ENCODE peak calls at places on chromosomes 3 and 15, in five cellular contexts. D is stimulated activated CD4-positive, alpha-beta T cell treated with anti-CD3 and anti-CD28 coated beads, Interleukin-1b, Interleukin-23, amount 100 ng/mL, for 4 hours; O is GM10248; U is hippocampal formation; E is NCI-H524 treated with DMSO at 0.1 percent for 48 hours. L is an unnamed sample.

GRCh38 chr15:27260523-27260922 is 289.5 kb downstream of the GABRG3 start:
- DNase-seq in U (no peak), D (no peak), O (no peak), E (no peak), L (no peak)

GRCh38 chr3:46110701-46111493 is 83.6 kb upstream of the XCR1 start:
- DNase-seq in E (no peak), D (no peak), O (no peak), U (no peak), L (peak; percentile 16)

GRCh38 chr3:56119575-56120349 is 348.5 kb downstream of the ERC2 start:
- DNase-seq in E (no peak), U (no peak), O (no peak), D (no peak), L (no peak)

GRCh38 chr15:100726070-100726420 is 123.7 kb downstream of the ASB7 start:
- DNase-seq in E (no peak), D (no peak), U (no peak), O (peak; percentile 12), L (no peak)

GRCh38 chr15:66188464-66188863 is 65.1 kb downstream of the MEGF11 start:
- DNase-seq in O (no peak), U (no peak), E (peak; percentile 73), D (no peak), L (no peak)

GRCh38 chr15:29123171-29123570 is 146.5 kb downstream of the NSMCE3 start:
- DNase-seq in O (no peak), U (no peak), D (no peak), E (no peak), L (no peak)

GRCh38 chr15:48596841-48597240 is 48.7 kb downstream of the FBN1 start:
- DNase-seq in E (no peak), O (no peak), D (no peak), U (no peak), L (no peak)

GRCh38 chr15:88403461-88403860 is 63.7 kb downstream of the MRPL46 start:
- DNase-seq in O (no peak), D (no peak), E (no peak), U (no peak), L (no peak)

GRCh38 chr3:48402907-48403306 is 27.0 kb downstream of the PLXNB1 start:
- DNase-seq in D (no peak), U (no peak), O (no peak), E (no peak), L (no peak)

GRCh38 chr15:59649603-59650002 is 7.7 kb downstream of the GTF2A2 start:
- DNase-seq in D (no peak), E (no peak), O (no peak), U (no peak), L (no peak)

GRCh38 chr15:53869044-53869805 is 109.0 kb upstream of the UNC13C start:
- DNase-seq in U (no peak), D (no peak), O (no peak), E (no peak), L (no peak)

GRCh38 chr15:34682673-34683072 is 72.1 kb downstream of the GJD2 start:
- DNase-seq in D (no peak), E (no peak), O (no peak), U (no peak), L (no peak)

GRCh38 chr3:146187334-146187950 is 26.5 kb upstream of the PLOD2 start:
- DNase-seq in U (peak; percentile 73), D (no peak), E (peak; percentile 61), O (no peak), L (no peak)

GRCh38 chr3:143507735-143508580 is 340.3 kb downstream of the SLC9A9 start:
- DNase-seq in D (no peak), U (no peak), O (no peak), E (no peak), L (no peak)

GRCh38 chr3:161644871-161645636 is 148.4 kb downstream of the OTOL1 start:
- DNase-seq in O (no peak), D (no peak), E (no peak), U (peak; percentile 29), L (no peak)

GRCh38 chr3:127182848-127183714 is 9.8 kb upstream of the PRR23E start:
- DNase-seq in D (no peak), E (no peak), U (no peak), O (peak; percentile 12), L (no peak)

GRCh38 chr15:81653259-81653658 is 279.2 kb upstream of the TMC3 start:
- DNase-seq in E (no peak), O (no peak), D (no peak), U (no peak), L (no peak)

GRCh38 chr3:242986-243706 is 46.6 kb downstream of the CHL1 start:
- DNase-seq in U (no peak), D (no peak), O (no peak), E (no peak), L (no peak)

GRCh38 chr3:98602078-98602678 is 8.8 kb upstream of the CPOX start:
- DNase-seq in U (peak; percentile 74), O (peak; percentile 53), E (peak; percentile 32), D (no peak), L (no peak)

GRCh38 chr3:11635671-11636371 is 7.9 kb downstream of the VGLL4 start:
- DNase-seq in E (no peak), U (peak; percentile 61), D (no peak), O (no peak), L (no peak)

GRCh38 chr3:60552581-60552980 is 698.7 kb downstream of the FHIT start:
- DNase-seq in O (no peak), E (no peak), D (no peak), U (no peak), L (no peak)

GRCh38 chr15:81001180-81002003 is 669 bp downstream of the TLNRD1 start:
- DNase-seq in O (peak; percentile 67), E (no peak), U (no peak), D (peak; percentile 43), L (peak; percentile 51)

GRCh38 chr3:158094917-158095301 is 11.3 kb downstream of the SHOX2 start:
- DNase-seq in E (no peak), O (peak; percentile 52), D (no peak), U (no peak), L (no peak)

GRCh38 chr3:173267716-173268115 is 126.7 kb upstream of the SPATA16 start:
- DNase-seq in E (no peak), D (no peak), O (no peak), U (no peak), L (no peak)

GRCh38 chr15:34942363-34942762 is 27.2 kb downstream of the AQR start:
- DNase-seq in D (no peak), O (no peak), U (no peak), E (no peak), L (no peak)

GRCh38 chr3:8441969-8442559 is 59.6 kb upstream of the LMCD1 start:
- DNase-seq in U (peak; percentile 39), D (no peak), E (no peak), O (peak; percentile 35), L (no peak)

GRCh38 chr3:9151240-9151639 is 98.2 kb downstream of the SRGAP3 start:
- DNase-seq in O (no peak), U (no peak), D (no peak), E (no peak), L (no peak)

GRCh38 chr3:79729096-79729495 is 38.7 kb downstream of the ROBO1 start:
- DNase-seq in E (no peak), O (no peak), D (no peak), U (no peak), L (no peak)

GRCh38 chr3:42235532-42235931 is 30.5 kb downstream of the CCK start:
- DNase-seq in D (no peak), E (no peak), U (no peak), O (no peak), L (no peak)

GRCh38 chr3:120497813-120498212 is 47.0 kb upstream of the FSTL1 start:
- DNase-seq in U (no peak), E (no peak), D (no peak), O (no peak), L (no peak)

GRCh38 chr3:52831500-52832301 is 1.2 kb upstream of the ITIH4 start:
- DNase-seq in D (no peak), O (no peak), E (peak; percentile 40), U (no peak), L (no peak)

GRCh38 chr15:65824031-65824743 is 32.1 kb upstream of the DENND4A start:
- DNase-seq in O (no peak), E (peak; percentile 11), D (no peak), U (peak; percentile 57), L (peak; percentile 23)

GRCh38 chr15:80778964-80779657 is at the start of gene CEMIP:
- DNase-seq in O (peak; percentile 69), U (peak; percentile 39), E (peak; percentile 38), D (peak; percentile 33), L (peak; percentile 26)

L was measured in anterior cingulate cortex.